ENCODE peak calls at places on chromosomes 3 and 15, in five cellular contexts. C is stimulated activated naive CD4-positive, alpha-beta T cell; D is mesendoderm; W is GM10248; I is left ventricle myocardium inferior. M is an unnamed sample.

GRCh38 chr3:40557558-40558161 is 32.9 kb downstream of the ZNF621 start:
- DNase-seq in C (no peak), D (no peak), W (peak; percentile 12), I (no peak), M (no peak)

GRCh38 chr15:75720787-75721461 is 8.3 kb upstream of the CSPG4 start:
- DNase-seq in C (no peak), D (peak; percentile 83), W (no peak), I (no peak), M (peak; percentile 53)

GRCh38 chr3:57696861-57697321 is 4.0 kb upstream of the DENND6A start:
- DNase-seq in C (no peak), D (no peak), W (no peak), I (no peak), M (peak; percentile 66)

GRCh38 chr3:188431553-188431952 is 277.6 kb downstream of the LPP start:
- DNase-seq in C (no peak), D (no peak), W (no peak), I (no peak), M (no peak)

GRCh38 chr15:48645558-48646330 is at the start of gene FBN1:
- DNase-seq in C (no peak), D (peak; percentile 94), W (peak; percentile 80), I (peak; percentile 71), M (peak; percentile 97)

GRCh38 chr3:159938712-159939111 is 49.9 kb upstream of the IL12A start:
- DNase-seq in C (no peak), D (no peak), W (no peak), I (no peak), M (no peak)

GRCh38 chr15:76339302-76340197 is 3.0 kb downstream of the ISL2 start:
- DNase-seq in C (peak; percentile 28), D (peak; percentile 48), W (peak; percentile 48), I (no peak), M (peak; percentile 93)

GRCh38 chr3:124629492-124629891 is 100.8 kb upstream of the UMPS start:
- DNase-seq in C (no peak), D (no peak), W (no peak), I (no peak), M (no peak)

GRCh38 chr3:32203854-32204253 is 34.6 kb upstream of the CMTM8 start:
- DNase-seq in C (no peak), D (no peak), W (no peak), I (no peak), M (no peak)

GRCh38 chr3:112499328-112499727 is at the start of gene BTLA:
- DNase-seq in C (peak; percentile 55), D (no peak), W (no peak), I (no peak), M (no peak)

GRCh38 chr15:62362608-62363007 is 197.5 kb upstream of the C2CD4B start:
- DNase-seq in C (no peak), D (no peak), W (no peak), I (no peak), M (peak; percentile 95)

M was measured in osteoblast.